ENCODE peak calls at places on chromosomes 2 and 18, in eight cellular contexts. N, L, B, O, V, U, C and Z are unnamed samples.

GRCh38 chr2:54572636-54573531 is 116.8 kb downstream of the SPTBN1 start:
- DNase-seq in U (no peak), B (no peak), V (no peak), N (peak; percentile 72), L (no peak), C (no peak), O (no peak), Z (no peak)

GRCh38 chr2:67256892-67257291 is 140.2 kb upstream of the ETAA1 start:
- DNase-seq in U (no peak), V (no peak), L (no peak), B (no peak), C (no peak), O (no peak), N (no peak), Z (no peak)

GRCh38 chr18:76610933-76611749 is 116.1 kb upstream of the ZNF516 start:
- DNase-seq in N (no peak), V (no peak), O (peak; percentile 66), U (no peak), C (no peak), L (no peak), B (no peak), Z (no peak)

GRCh38 chr2:236705295-236706114 is 135.9 kb downstream of the ACKR3 start:
- DNase-seq in O (no peak), V (no peak), N (no peak), U (no peak), L (peak; percentile 80), B (no peak), C (peak; percentile 49), Z (no peak)

GRCh38 chr2:240216197-240216596 is 75.7 kb upstream of the OTOS start:
- DNase-seq in U (peak; percentile 46), O (no peak), C (no peak), V (no peak), N (no peak), L (peak; percentile 49), B (no peak), Z (no peak)

GRCh38 chr2:179377296-179377695 is 112.7 kb upstream of the SESTD1 start:
- DNase-seq in U (no peak), V (no peak), L (no peak), B (no peak), N (no peak), O (no peak), C (no peak), Z (no peak)

GRCh38 chr2:16650287-16651249 is 15.1 kb downstream of the CYRIA start:
- DNase-seq in V (no peak), B (no peak), C (no peak), N (no peak), U (no peak), L (no peak), O (no peak), Z (no peak)

GRCh38 chr2:37993135-37993534 is 68.0 kb downstream of the RMDN2 start:
- DNase-seq in U (no peak), C (no peak), N (peak; percentile 22), O (no peak), B (no peak), L (no peak), V (no peak), Z (no peak)

GRCh38 chr2:134142903-134143302 is 111.0 kb upstream of the MGAT5 start:
- DNase-seq in N (no peak), L (no peak), C (no peak), U (no peak), O (no peak), B (no peak), V (no peak), Z (no peak)

GRCh38 chr2:27071990-27072830 is 756 bp upstream of the OST4 start:
- DNase-seq in O (peak; percentile 93), N (no peak), U (peak; percentile 83), L (peak; percentile 98), V (peak; percentile 93), B (no peak), C (peak; percentile 44), Z (no peak)

GRCh38 chr2:197161738-197162137 is 148.8 kb downstream of the ANKRD44 start:
- DNase-seq in V (no peak), O (no peak), U (no peak), C (no peak), L (no peak), N (no peak), B (no peak), Z (no peak)

GRCh38 chr2:197165020-197165419 is 145.6 kb downstream of the ANKRD44 start:
- DNase-seq in O (no peak), U (no peak), C (no peak), V (no peak), B (no peak), N (no peak), L (no peak), Z (no peak)

GRCh38 chr2:197167608-197168287 is 142.8 kb downstream of the ANKRD44 start:
- DNase-seq in L (no peak), B (no peak), U (no peak), C (no peak), V (no peak), O (no peak), N (no peak), Z (no peak)

GRCh38 chr2:197159681-197160211 is 150.8 kb downstream of the ANKRD44 start:
- DNase-seq in C (no peak), B (no peak), O (no peak), N (peak; percentile 75), V (no peak), U (no peak), L (no peak), Z (no peak)

DNA sequence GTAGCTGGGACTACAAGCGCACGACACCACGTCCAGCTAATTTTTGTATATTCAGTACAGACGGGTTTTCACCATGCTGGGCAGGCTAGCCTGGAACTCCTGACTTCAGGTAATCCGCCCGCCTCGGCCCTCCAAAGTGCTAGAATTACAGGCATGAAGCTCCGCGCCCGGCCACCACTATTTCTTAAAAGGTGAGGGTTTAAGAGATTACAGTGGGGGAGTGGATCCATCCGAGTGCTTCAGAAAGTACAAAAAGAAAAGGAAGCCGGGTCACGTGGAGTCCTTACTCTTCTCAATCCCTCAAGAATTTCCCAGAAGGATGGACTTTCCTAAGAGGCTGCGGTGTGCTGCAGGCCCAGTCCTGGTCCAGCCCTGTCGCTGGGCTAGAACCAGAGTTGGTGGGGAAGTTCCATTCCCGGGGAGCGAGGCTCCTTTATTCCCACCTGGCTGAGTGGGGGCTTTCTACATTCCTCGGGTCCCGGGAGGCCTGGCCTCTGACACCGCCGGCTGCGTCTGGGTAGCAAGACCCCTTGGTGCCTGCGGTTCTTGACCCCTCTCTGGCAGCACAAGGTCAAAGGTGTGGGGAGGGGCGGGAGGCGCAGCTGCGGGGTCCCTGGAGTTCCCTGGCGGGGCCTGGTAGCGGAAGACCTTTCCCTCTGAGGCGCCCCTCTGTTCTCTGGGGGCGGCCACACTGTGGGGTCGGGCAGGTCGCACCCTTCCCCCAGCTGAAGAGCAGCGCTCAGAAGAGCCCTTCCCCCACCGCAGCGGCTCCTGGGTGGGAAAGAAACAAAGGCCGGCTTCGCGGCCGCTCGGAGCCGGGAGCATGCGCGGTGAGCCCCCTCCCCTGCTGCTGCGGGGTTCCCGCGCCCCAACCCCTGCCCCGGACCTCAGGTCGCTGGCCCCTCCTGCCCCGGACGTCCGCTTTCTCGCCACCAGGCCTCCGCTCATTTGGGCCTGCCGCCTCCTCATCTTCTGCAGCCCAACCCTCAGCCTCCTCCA is 146.5 kb downstream of the ANKRD44 start:
- DNase-seq in C (peak; percentile 17), U (no peak), V (peak; percentile 12), L (no peak), N (no peak), O (peak; percentile 59), B (peak; percentile 76), Z (no peak)
- H3K4me1 ChIP-seq in C (no peaks in the 10 kb centered on the region), U (peaks cover 87% of the 10 kb centered on the region), V (no peaks in the 10 kb centered on the region), L (peaks cover 29% of the 10 kb centered on the region), N (peaks cover 18% of the 10 kb centered on the region), O (peaks cover 10% of the 10 kb centered on the region), B (peaks cover 43% of the 10 kb centered on the region), Z (no peaks in the 10 kb centered on the region)

GRCh38 chr18:32021756-32022564 is 3.3 kb downstream of the RNF125 start:
- DNase-seq in L (no peak), C (no peak), O (no peak), U (no peak), B (no peak), V (no peak), N (no peak), Z (no peak)

GRCh38 chr18:32018331-32019250 is at the start of gene RNF125:
- DNase-seq in L (peak; percentile 78), B (peak; percentile 98), C (peak; percentile 80), V (peak; percentile 52), U (peak; percentile 97), N (peak; percentile 58), O (peak; percentile 91), Z (peak; percentile 61)

GRCh38 chr18:32019251-32019943 is 772 bp downstream of the RNF125 start:
- DNase-seq in C (peak; percentile 33), O (peak; percentile 75), U (peak; percentile 90), L (no peak), N (peak; percentile 9), V (peak; percentile 23), B (peak; percentile 88), Z (no peak)
- H3K4me1 ChIP-seq in C (no peaks in the 10 kb centered on the region), O (no peaks in the 10 kb centered on the region), U (peaks cover 35% of the 10 kb centered on the region), L (peaks cover 21% of the 10 kb centered on the region), N (no peaks in the 10 kb centered on the region), V (no peaks in the 10 kb centered on the region), B (peaks cover 25% of the 10 kb centered on the region), Z (peaks cover 3% of the 10 kb centered on the region)

DNA sequence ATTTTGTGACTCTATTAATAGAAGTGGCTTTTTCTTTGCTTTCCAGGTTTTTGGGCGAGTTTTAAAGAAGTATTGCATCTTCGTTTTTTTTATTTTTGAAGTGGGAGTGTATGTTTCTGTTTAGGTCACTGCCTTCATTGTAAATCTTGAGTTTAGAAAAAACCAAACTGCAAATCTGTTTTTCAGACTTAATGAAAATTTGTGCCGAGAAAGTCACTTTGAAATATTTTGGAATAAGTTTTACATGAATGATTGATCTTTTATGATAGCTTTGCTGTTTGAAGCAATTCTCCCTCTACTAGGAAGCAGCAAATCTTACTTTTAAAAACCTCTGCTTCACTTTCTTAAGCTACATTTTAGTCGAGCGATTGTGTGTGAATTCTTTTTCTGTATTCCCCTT is 2.2 kb downstream of the SMAD4 start:
- DNase-seq in N (no peak), C (no peak), U (no peak), B (no peak), V (no peak), O (no peak), L (no peak), Z (no peak)
- H3K4me1 ChIP-seq in N (peaks cover 20% of the 10 kb centered on the region), C (peaks cover 68% of the 10 kb centered on the region), U (peaks cover 73% of the 10 kb centered on the region), B (peaks cover 82% of the 10 kb centered on the region), V (peaks cover 11% of the 10 kb centered on the region), O (peaks cover 12% of the 10 kb centered on the region), L (peaks cover 73% of the 10 kb centered on the region), Z (peaks cover under 1% of the 10 kb centered on the region)

GRCh38 chr2:3200420-3200939 is 177.1 kb downstream of the EIPR1 start:
- DNase-seq in B (no peak), L (no peak), C (no peak), V (no peak), U (no peak), O (no peak), N (no peak), Z (no peak)
- H3K4me1 ChIP-seq in B (peaks cover 7% of the 10 kb centered on the region), L (no peaks in the 10 kb centered on the region), C (no peaks in the 10 kb centered on the region), V (no peaks in the 10 kb centered on the region), U (no peaks in the 10 kb centered on the region), O (no peaks in the 10 kb centered on the region), N (peaks cover 10% of the 10 kb centered on the region), Z (no peaks in the 10 kb centered on the region)